ENCODE peak calls at places on chromosome 1, in four cellular contexts. N, Z, V and O are unnamed samples.

GRCh38 chr1:23594149-23594917 is 35.0 kb upstream of the ID3 start:
- DNase-seq in N (no peak), Z (no peak), V (no peak), O (no peak)

GRCh38 chr1:4696753-4697152 is 42.3 kb downstream of the AJAP1 start:
- DNase-seq in N (no peak), Z (no peak), V (no peak), O (no peak)

GRCh38 chr1:153945131-153945794 is 1.3 kb downstream of the DENND4B start:
- DNase-seq in N (no peak), Z (no peak), V (peak), O (peak)

GRCh38 chr1:8456306-8456912 is 138.5 kb downstream of the SLC45A1 start:
- DNase-seq in N (no peak), Z (no peak), V (no peak), O (no peak)

GRCh38 chr1:44485229-44485932 is 80.3 kb downstream of the RNF220 start:
- DNase-seq in N (no peak), Z (no peak), V (no peak), O (no peak)

GRCh38 chr1:74470936-74471335 is 41.5 kb downstream of the LRRC53 start:
- DNase-seq in N (no peak), Z (no peak), V (no peak), O (no peak)

GRCh38 chr1:228272331-228272791 is 64.5 kb downstream of the OBSCN start:
- DNase-seq in N (no peak), Z (no peak), V (peak), O (no peak)

GRCh38 chr1:109891930-109892329 is 18.7 kb upstream of the CSF1 start:
- DNase-seq in N (no peak), Z (no peak), V (no peak), O (no peak)

GRCh38 chr1:150968491-150968890 is 6.1 kb downstream of the CERS2 start:
- DNase-seq in N (no peak), Z (no peak), V (no peak), O (peak)

GRCh38 chr1:22944656-22945055 is 28.0 kb downstream of the LACTBL1 start:
- DNase-seq in N (no peak), Z (no peak), V (no peak), O (no peak)

GRCh38 chr1:204746838-204747442 is 61.4 kb upstream of the LRRN2 start:
- DNase-seq in N (no peak), Z (peak), V (peak), O (peak)
- TF ChIP-seq JUND in N (no peak), Z (no peak), V (no peak), O (no peak)

GRCh38 chr1:67084765-67085318 is 30.9 kb upstream of the SLC35D1 start:
- DNase-seq in N (no peak), Z (no peak), V (no peak), O (no peak)

GRCh38 chr1:67089685-67090208 is 35.8 kb upstream of the SLC35D1 start:
- DNase-seq in N (no peak), Z (no peak), V (no peak), O (no peak)

GRCh38 chr1:67085326-67085725 is 31.4 kb upstream of the SLC35D1 start:
- DNase-seq in N (no peak), Z (no peak), V (no peak), O (no peak)

GRCh38 chr1:67094191-67094590 is 40.2 kb upstream of the SLC35D1 start:
- DNase-seq in N (no peak), Z (no peak), V (no peak), O (no peak)

GRCh38 chr1:67088440-67088839 is 34.5 kb upstream of the SLC35D1 start:
- DNase-seq in N (no peak), Z (no peak), V (no peak), O (no peak)
- TF ChIP-seq JUND in N (no peak), Z (no peak), V (no peak), O (no peak)

GRCh38 chr1:54490361-54491248 is 57.4 kb upstream of the ACOT11 start:
- DNase-seq in N (no peak), Z (no peak), V (peak), O (no peak)
- TF ChIP-seq JUND in N (no peak), Z (no peak), V (no peak), O (no peak)

GRCh38 chr1:101540161-101540560 is 303.3 kb downstream of the S1PR1 start:
- DNase-seq in N (no peak), Z (no peak), V (no peak), O (no peak)
- TF ChIP-seq JUND in N (no peak), Z (no peak), V (no peak), O (no peak)